ENCODE peak calls at places on chromosomes 4 and X, in seven cellular contexts. B, U, G, C, V, E and K are unnamed samples.
A peak's percentile ranks its signal among the peaks of the same experiment; 100 is the strongest.

GRCh38 chrX:101337776-101338271 is 10.7 kb downstream of the TIMM8A start:
- DNase-seq in V (no peak), C (no peak), G (no peak), E (no peak), U (no peak), B (no peak), K (no peak)

GRCh38 chr4:186839122-186840037 is 115.7 kb upstream of the FAT1 start:
- DNase-seq in C (no peak), B (no peak), V (no peak), E (no peak), G (peak; percentile 94), U (no peak), K (peak; percentile 97)

GRCh38 chr4:152536545-152537182 is 772 bp upstream of the FBXW7 start:
- DNase-seq in B (peak; percentile 62), C (no peak), E (peak; percentile 17), G (peak; percentile 70), U (peak; percentile 37), V (peak; percentile 55), K (no peak)

GRCh38 chr4:1939664-1940509 is 68.7 kb downstream of the NSD2 start:
- DNase-seq in B (no peak), V (no peak), U (no peak), C (peak; percentile 68), G (peak; percentile 95), E (no peak), K (peak; percentile 2)

GRCh38 chr4:112370466-112370865 is 73.3 kb downstream of the ALPK1 start:
- DNase-seq in E (no peak), G (no peak), V (no peak), B (no peak), U (no peak), C (no peak), K (no peak)

GRCh38 chr4:79661196-79661595 is 253.2 kb upstream of the GK2 start:
- DNase-seq in B (no peak), V (no peak), C (no peak), G (no peak), E (no peak), U (no peak), K (no peak)

GRCh38 chr4:72376901-72377300 is 192.1 kb downstream of the ADAMTS3 start:
- DNase-seq in B (no peak), C (no peak), E (no peak), G (no peak), U (no peak), V (no peak), K (no peak)

GRCh38 chr4:84243685-84244084 is 255.4 kb downstream of the NKX6-1 start:
- DNase-seq in E (no peak), C (no peak), B (no peak), G (no peak), U (no peak), V (no peak), K (no peak)

GRCh38 chrX:37752941-37753340 is 26.9 kb upstream of the CYBB start:
- DNase-seq in U (no peak), V (no peak), B (no peak), G (no peak), E (no peak), C (no peak), K (no peak)

GRCh38 chr4:169604131-169604900 is 8.1 kb downstream of the NEK1 start:
- DNase-seq in G (peak; percentile 90), V (no peak), E (no peak), B (no peak), C (no peak), U (no peak), K (no peak)

GRCh38 chrX:51837926-51838325 is 55.5 kb upstream of the MAGED1 start:
- DNase-seq in U (no peak), V (no peak), G (peak; percentile 69), E (no peak), C (no peak), B (no peak), K (no peak)